ENCODE peak calls at places on chromosome X, in seven cellular contexts. One of them, this sample, is unnamed.

GRCh38 chrX:317424-318067 is 1.1 kb downstream of the GTPBP6 start:
- DNase-seq in fibroblast of lung: no peak
- DNase-seq in K562: peak; percentile 88
- DNase-seq in mammary epithelial cell: no peak
- DNase-seq in H9: no peak
- DNase-seq in astrocyte: no peak
- DNase-seq in H1: no peak
- DNase-seq in this sample: no peak

GRCh38 chrX:111505783-111506182 is 5.7 kb upstream of the SERTM2 start:
- DNase-seq in fibroblast of lung: no peak
- DNase-seq in K562: no peak
- DNase-seq in mammary epithelial cell: no peak
- DNase-seq in H9: no peak
- DNase-seq in astrocyte: no peak
- DNase-seq in H1: no peak
- DNase-seq in this sample: no peak

GRCh38 chrX:111492085-111492484 is 19.4 kb upstream of the SERTM2 start:
- DNase-seq in fibroblast of lung: no peak
- DNase-seq in K562: no peak
- DNase-seq in mammary epithelial cell: no peak
- DNase-seq in H9: no peak
- DNase-seq in astrocyte: no peak
- DNase-seq in H1: no peak
- DNase-seq in this sample: no peak

GRCh38 chrX:40871385-40872082 is 136.2 kb upstream of the MED14 start:
- DNase-seq in fibroblast of lung: peak; percentile 10
- DNase-seq in K562: no peak
- DNase-seq in mammary epithelial cell: peak; percentile 61
- DNase-seq in H9: no peak
- DNase-seq in astrocyte: peak; percentile 37
- DNase-seq in H1: no peak
- DNase-seq in this sample: no peak

GRCh38 chrX:40273356-40274050 is 175.7 kb upstream of the BCOR start:
- DNase-seq in fibroblast of lung: peak; percentile 28
- DNase-seq in K562: peak; percentile 31
- DNase-seq in mammary epithelial cell: no peak
- DNase-seq in H9: no peak
- DNase-seq in astrocyte: peak; percentile 42
- DNase-seq in H1: no peak
- DNase-seq in this sample: peak; percentile 75

GRCh38 chrX:103941201-103941975 is 21.0 kb upstream of the TMSB15B start:
- DNase-seq in fibroblast of lung: peak; percentile 49
- DNase-seq in K562: peak; percentile 25
- DNase-seq in mammary epithelial cell: peak; percentile 35
- DNase-seq in H9: no peak
- DNase-seq in astrocyte: peak; percentile 27
- DNase-seq in H1: no peak
- DNase-seq in this sample: no peak

GRCh38 chrX:11424903-11425674 is 131.9 kb downstream of the AMELX start:
- DNase-seq in fibroblast of lung: no peak
- DNase-seq in K562: no peak
- DNase-seq in mammary epithelial cell: no peak
- DNase-seq in H9: no peak
- DNase-seq in astrocyte: no peak
- DNase-seq in H1: no peak
- DNase-seq in this sample: no peak

GRCh38 chrX:49192722-49193328 is 6.7 kb upstream of the PRICKLE3 start:
- DNase-seq in fibroblast of lung: peak; percentile 21
- DNase-seq in K562: no peak
- DNase-seq in mammary epithelial cell: no peak
- DNase-seq in H9: peak; percentile 55
- DNase-seq in astrocyte: no peak
- DNase-seq in H1: no peak
- DNase-seq in this sample: no peak

GRCh38 chrX:31166832-31167231 is 95.0 kb upstream of the FTHL17 start:
- DNase-seq in fibroblast of lung: no peak
- DNase-seq in K562: no peak
- DNase-seq in mammary epithelial cell: no peak
- DNase-seq in H9: no peak
- DNase-seq in astrocyte: no peak
- DNase-seq in H1: no peak
- DNase-seq in this sample: no peak

GRCh38 chrX:136260801-136261200 is 9.6 kb upstream of the MAP7D3 start:
- DNase-seq in fibroblast of lung: peak; percentile 78
- DNase-seq in K562: no peak
- DNase-seq in mammary epithelial cell: no peak
- DNase-seq in H9: no peak
- DNase-seq in astrocyte: peak; percentile 69
- DNase-seq in H1: no peak
- DNase-seq in this sample: no peak

GRCh38 chrX:132837126-132837525 is 121.3 kb downstream of the HS6ST2 start:
- DNase-seq in fibroblast of lung: peak; percentile 88
- DNase-seq in K562: no peak
- DNase-seq in mammary epithelial cell: peak; percentile 19
- DNase-seq in H9: no peak
- DNase-seq in astrocyte: peak; percentile 85
- DNase-seq in H1: no peak
- DNase-seq in this sample: no peak

GRCh38 chrX:150268839-150269238 is 94.3 kb upstream of the MAMLD1 start:
- DNase-seq in fibroblast of lung: no peak
- DNase-seq in K562: no peak
- DNase-seq in mammary epithelial cell: no peak
- DNase-seq in H9: no peak
- DNase-seq in astrocyte: no peak
- DNase-seq in H1: no peak
- DNase-seq in this sample: no peak

GRCh38 chrX:38817004-38817703 is 15.9 kb downstream of the MID1IP1 start:
- DNase-seq in fibroblast of lung: peak; percentile 57
- DNase-seq in K562: peak; percentile 16
- DNase-seq in mammary epithelial cell: no peak
- DNase-seq in H9: peak; percentile 33
- DNase-seq in astrocyte: no peak
- DNase-seq in H1: no peak
- DNase-seq in this sample: no peak

GRCh38 chrX:138856881-138857280 is 145.4 kb upstream of the FGF13 start:
- DNase-seq in fibroblast of lung: no peak
- DNase-seq in K562: no peak
- DNase-seq in mammary epithelial cell: peak; percentile 56
- DNase-seq in H9: no peak
- DNase-seq in astrocyte: peak; percentile 51
- DNase-seq in H1: no peak
- DNase-seq in this sample: no peak

GRCh38 chrX:75155830-75156525 is at the start of gene ABCB7:
- DNase-seq in fibroblast of lung: peak; percentile 83
- DNase-seq in K562: peak; percentile 25
- DNase-seq in mammary epithelial cell: peak; percentile 64
- DNase-seq in H9: peak; percentile 59
- DNase-seq in astrocyte: peak; percentile 69
- DNase-seq in H1: peak; percentile 62
- DNase-seq in this sample: peak; percentile 76

GRCh38 chrX:154025230-154025629 is 5.5 kb upstream of the IRAK1 start:
- DNase-seq in fibroblast of lung: no peak
- DNase-seq in K562: no peak
- DNase-seq in mammary epithelial cell: peak; percentile 54
- DNase-seq in H9: no peak
- DNase-seq in astrocyte: no peak
- DNase-seq in H1: no peak
- DNase-seq in this sample: no peak

GRCh38 chrX:124209792-124210576 is 122.5 kb upstream of the TEX13D start:
- DNase-seq in fibroblast of lung: no peak
- DNase-seq in K562: no peak
- DNase-seq in mammary epithelial cell: no peak
- DNase-seq in H9: no peak
- DNase-seq in astrocyte: no peak
- DNase-seq in H1: no peak
- DNase-seq in this sample: no peak

GRCh38 chrX:39164212-39164611 is 363.0 kb downstream of the MID1IP1 start:
- DNase-seq in fibroblast of lung: no peak
- DNase-seq in K562: no peak
- DNase-seq in mammary epithelial cell: no peak
- DNase-seq in H9: no peak
- DNase-seq in astrocyte: no peak
- DNase-seq in H1: no peak
- DNase-seq in this sample: no peak

GRCh38 chrX:123610915-123611314 is 121.9 kb downstream of the THOC2 start:
- DNase-seq in fibroblast of lung: no peak
- DNase-seq in K562: no peak
- DNase-seq in mammary epithelial cell: no peak
- DNase-seq in H9: no peak
- DNase-seq in astrocyte: no peak
- DNase-seq in H1: no peak
- DNase-seq in this sample: no peak

GRCh38 chrX:119688856-119689455 is 4.0 kb downstream of the SEPTIN6 start:
- DNase-seq in fibroblast of lung: no peak
- DNase-seq in K562: no peak
- DNase-seq in mammary epithelial cell: no peak
- DNase-seq in H9: no peak
- DNase-seq in astrocyte: no peak
- DNase-seq in H1: no peak
- DNase-seq in this sample: peak; percentile 5

GRCh38 chrX:38175140-38175539 is 45.5 kb downstream of the SRPX start:
- DNase-seq in fibroblast of lung: no peak
- DNase-seq in K562: peak; percentile 28
- DNase-seq in mammary epithelial cell: peak; percentile 21
- DNase-seq in H9: peak; percentile 67
- DNase-seq in astrocyte: peak; percentile 16
- DNase-seq in H1: peak; percentile 45
- DNase-seq in this sample: no peak

GRCh38 chrX:25872786-25873185 is 265.4 kb upstream of the MAGEB18 start:
- DNase-seq in fibroblast of lung: peak; percentile 6
- DNase-seq in K562: no peak
- DNase-seq in mammary epithelial cell: no peak
- DNase-seq in H9: no peak
- DNase-seq in astrocyte: no peak
- DNase-seq in H1: no peak
- DNase-seq in this sample: no peak

GRCh38 chrX:145813081-145813480 is 4.5 kb upstream of the SLITRK2 start:
- DNase-seq in fibroblast of lung: no peak
- DNase-seq in K562: no peak
- DNase-seq in mammary epithelial cell: no peak
- DNase-seq in H9: no peak
- DNase-seq in astrocyte: no peak
- DNase-seq in H1: no peak
- DNase-seq in this sample: no peak

GRCh38 chrX:12139934-12140611 is 1.8 kb downstream of the FRMPD4 start:
- DNase-seq in fibroblast of lung: no peak
- DNase-seq in K562: no peak
- DNase-seq in mammary epithelial cell: peak; percentile 39
- DNase-seq in H9: no peak
- DNase-seq in astrocyte: no peak
- DNase-seq in H1: no peak
- DNase-seq in this sample: no peak

DNA sequence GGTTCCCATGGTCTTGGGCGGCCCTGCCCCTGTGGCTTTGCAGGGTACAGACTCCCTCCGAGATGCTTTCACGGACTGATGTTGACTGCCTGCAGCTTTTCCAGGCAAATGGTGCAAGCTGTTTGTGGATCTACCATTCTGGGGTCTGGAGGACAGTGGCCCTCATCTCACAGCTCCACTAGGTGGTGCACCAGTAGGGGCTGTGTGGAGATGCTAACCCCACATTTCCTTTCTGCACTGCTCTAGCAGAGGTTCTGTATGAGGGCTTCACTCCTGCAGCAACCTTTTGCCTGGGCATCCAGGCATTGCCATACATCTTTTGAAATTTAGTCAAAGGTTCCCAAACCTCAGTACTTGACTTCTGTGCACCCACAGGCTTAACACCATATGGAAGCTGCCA is 176.1 kb downstream of the DCAF12L1 start:
- DNase-seq in fibroblast of lung: no peak
- DNase-seq in K562: no peak
- DNase-seq in mammary epithelial cell: no peak
- DNase-seq in H9: no peak
- DNase-seq in astrocyte: no peak
- DNase-seq in H1: no peak
- DNase-seq in this sample: no peak
- TF ChIP-seq CTCF in fibroblast of lung: no peak
- TF ChIP-seq CTCF in K562: no peak
- TF ChIP-seq CTCF in mammary epithelial cell: no peak
- TF ChIP-seq CTCF in H9: peak; percentile 56
- TF ChIP-seq CTCF in astrocyte: no peak
- TF ChIP-seq CTCF in H1: no peak
- TF ChIP-seq CTCF in this sample: no peak

GRCh38 chrX:102746134-102746584 is 25.6 kb downstream of the GPRASP3 start:
- DNase-seq in fibroblast of lung: peak; percentile 10
- DNase-seq in K562: no peak
- DNase-seq in mammary epithelial cell: no peak
- DNase-seq in H9: peak; percentile 34
- DNase-seq in astrocyte: no peak
- DNase-seq in H1: peak; percentile 62
- DNase-seq in this sample: peak; percentile 82

GRCh38 chrX:102739642-102740041 is 19.1 kb downstream of the GPRASP3 start:
- DNase-seq in fibroblast of lung: no peak
- DNase-seq in K562: no peak
- DNase-seq in mammary epithelial cell: no peak
- DNase-seq in H9: no peak
- DNase-seq in astrocyte: no peak
- DNase-seq in H1: no peak
- DNase-seq in this sample: no peak

GRCh38 chrX:102744307-102744706 is 23.8 kb downstream of the GPRASP3 start:
- DNase-seq in fibroblast of lung: no peak
- DNase-seq in K562: no peak
- DNase-seq in mammary epithelial cell: no peak
- DNase-seq in H9: no peak
- DNase-seq in astrocyte: no peak
- DNase-seq in H1: no peak
- DNase-seq in this sample: no peak

GRCh38 chrX:102745513-102746133 is 25.1 kb downstream of the GPRASP3 start:
- DNase-seq in fibroblast of lung: no peak
- DNase-seq in K562: no peak
- DNase-seq in mammary epithelial cell: no peak
- DNase-seq in H9: peak; percentile 69
- DNase-seq in astrocyte: no peak
- DNase-seq in H1: peak; percentile 62
- DNase-seq in this sample: peak; percentile 71
- H3K9ac ChIP-seq in fibroblast of lung: peak overlapping the region; percentile 23
- H3K9ac ChIP-seq in K562: no peak overlapping the region
- H3K9ac ChIP-seq in mammary epithelial cell: no peak overlapping the region
- H3K9ac ChIP-seq in H9: peak overlapping the region; percentile 34
- H3K9ac ChIP-seq in astrocyte: peak overlapping the region; percentile 77
- H3K9ac ChIP-seq in H1: peak overlapping the region; percentile 64
- H3K9ac ChIP-seq in this sample: no peak overlapping the region

GRCh38 chrX:140510306-140510676 is 5.4 kb upstream of the SOX3 start:
- DNase-seq in fibroblast of lung: no peak
- DNase-seq in K562: no peak
- DNase-seq in mammary epithelial cell: no peak
- DNase-seq in H9: no peak
- DNase-seq in astrocyte: no peak
- DNase-seq in H1: peak; percentile 51
- DNase-seq in this sample: no peak
- TF ChIP-seq CTCF in fibroblast of lung: no peak
- TF ChIP-seq CTCF in K562: no peak
- TF ChIP-seq CTCF in mammary epithelial cell: no peak
- TF ChIP-seq CTCF in H9: peak; percentile 67
- TF ChIP-seq CTCF in astrocyte: no peak
- TF ChIP-seq CTCF in H1: peak; percentile 24
- TF ChIP-seq CTCF in this sample: no peak

DNA sequence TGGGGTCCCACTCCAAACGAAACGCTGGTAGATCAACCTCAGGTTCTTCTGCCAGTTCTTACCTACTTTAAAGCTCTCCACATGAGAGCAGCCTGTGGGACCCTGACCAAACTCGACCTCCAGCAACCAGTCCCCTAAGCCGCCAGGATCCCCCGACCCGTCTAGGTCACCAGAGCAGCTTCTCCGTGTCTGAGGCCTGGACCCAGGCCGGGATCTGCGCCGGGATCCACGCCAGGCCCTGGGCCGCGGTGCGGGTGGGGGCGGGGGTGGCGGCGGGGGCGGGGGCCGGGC is 1.4 kb downstream of the USP51 start:
- DNase-seq in fibroblast of lung: no peak
- DNase-seq in K562: no peak
- DNase-seq in mammary epithelial cell: no peak
- DNase-seq in H9: no peak
- DNase-seq in astrocyte: no peak
- DNase-seq in H1: no peak
- DNase-seq in this sample: no peak
- H3K9ac ChIP-seq in fibroblast of lung: no peak overlapping the region
- H3K9ac ChIP-seq in K562: peak overlapping the region; percentile 69
- H3K9ac ChIP-seq in mammary epithelial cell: no peak overlapping the region
- H3K9ac ChIP-seq in H9: peak overlapping the region; percentile 54
- H3K9ac ChIP-seq in astrocyte: peak overlapping the region; percentile 60
- H3K9ac ChIP-seq in H1: no peak overlapping the region
- H3K9ac ChIP-seq in this sample: no peak overlapping the region

This sample was measured in kidney.